ENCODE peak calls at places on chromosomes 1 and 21, in four cellular contexts. Q is CD8-positive, alpha-beta memory T cell; H is H1; W is BE2C. P is an unnamed sample.

GRCh38 chr1:172658871-172659453 is at the start of gene FASLG:
- DNase-seq in Q (peak; percentile 67), H (no peak), W (no peak), P (no peak)

GRCh38 chr1:78303620-78304019 is 187.2 kb upstream of the PTGFR start:
- DNase-seq in Q (no peak), H (no peak), W (no peak), P (no peak)

GRCh38 chr1:68051475-68051874 is 1.0 kb upstream of the DIRAS3 start:
- DNase-seq in Q (no peak), H (peak; percentile 64), W (peak; percentile 44), P (peak; percentile 18)

GRCh38 chr1:15125101-15125745 is 28.3 kb upstream of the TMEM51 start:
- DNase-seq in Q (no peak), H (no peak), W (no peak), P (no peak)

GRCh38 chr1:227900571-227901051 is 47.1 kb downstream of the WNT9A start:
- DNase-seq in Q (peak; percentile 40), H (peak; percentile 41), W (peak; percentile 10), P (no peak)

GRCh38 chr1:69421286-69421685 is 146.4 kb upstream of the LRRC7 start:
- DNase-seq in Q (no peak), H (no peak), W (no peak), P (no peak)

GRCh38 chr1:164423136-164423535 is 135.8 kb upstream of the PBX1 start:
- DNase-seq in Q (no peak), H (no peak), W (no peak), P (no peak)

GRCh38 chr1:107525961-107526360 is 385.1 kb downstream of the NTNG1 start:
- DNase-seq in Q (no peak), H (no peak), W (no peak), P (no peak)

GRCh38 chr1:67711850-67712202 is 26.8 kb downstream of the GADD45A start:
- DNase-seq in Q (no peak), H (no peak), W (no peak), P (peak; percentile 50)

GRCh38 chr1:153592706-153593105 is 20.2 kb downstream of the S100A16 start:
- DNase-seq in Q (no peak), H (no peak), W (no peak), P (no peak)

GRCh38 chr1:95086949-95087533 is 14.3 kb upstream of the ALG14 start:
- DNase-seq in Q (no peak), H (no peak), W (no peak), P (no peak)

GRCh38 chr1:68141079-68141800 is 90.8 kb upstream of the DIRAS3 start:
- DNase-seq in Q (no peak), H (peak; percentile 52), W (no peak), P (no peak)

GRCh38 chr1:44267438-44267837 is 54.2 kb downstream of the DMAP1 start:
- DNase-seq in Q (no peak), H (no peak), W (no peak), P (no peak)

GRCh38 chr1:101043776-101044175 is 18.2 kb upstream of the DPH5 start:
- DNase-seq in Q (no peak), H (no peak), W (no peak), P (no peak)

GRCh38 chr1:1122981-1123480 is 7.1 kb upstream of the C1orf159 start:
- DNase-seq in Q (peak; percentile 24), H (peak; percentile 47), W (peak; percentile 39), P (no peak)

GRCh38 chr1:248857201-248857600 is 1.7 kb downstream of the ZNF692 start:
- DNase-seq in Q (no peak), H (no peak), W (no peak), P (no peak)

GRCh38 chr1:154866257-154866994 is 3.7 kb downstream of the KCNN3 start:
- DNase-seq in Q (no peak), H (no peak), W (no peak), P (no peak)

GRCh38 chr1:54996869-54997710 is 1.6 kb upstream of the BSND start:
- DNase-seq in Q (no peak), H (peak; percentile 71), W (no peak), P (no peak)

GRCh38 chr1:17551755-17552234 is 12.3 kb downstream of the ARHGEF10L start:
- DNase-seq in Q (no peak), H (no peak), W (peak; percentile 72), P (no peak)

GRCh38 chr1:38005195-38006007 is at the start of gene FHL3:
- DNase-seq in Q (peak; percentile 57), H (peak; percentile 80), W (peak; percentile 62), P (peak; percentile 71)

GRCh38 chr21:46603228-46603627 is 1.7 kb downstream of the S100B start:
- DNase-seq in Q (no peak), H (no peak), W (no peak), P (no peak)

GRCh38 chr1:66860529-66860928 is 59.5 kb upstream of the INSL5 start:
- DNase-seq in Q (no peak), H (no peak), W (no peak), P (no peak)

GRCh38 chr1:218474089-218474488 is 129.0 kb downstream of the TGFB2 start:
- DNase-seq in Q (no peak), H (no peak), W (no peak), P (no peak)

GRCh38 chr1:1777950-1778826 is at the start of gene NADK:
- DNase-seq in Q (peak; percentile 83), H (peak; percentile 79), W (peak; percentile 84), P (peak; percentile 68)

GRCh38 chr21:28480091-28480869 is 512.4 kb downstream of the LTN1 start:
- DNase-seq in Q (no peak), H (no peak), W (no peak), P (no peak)

GRCh38 chr21:26717146-26717739 is 128.0 kb downstream of the ADAMTS1 start:
- DNase-seq in Q (no peak), H (no peak), W (no peak), P (no peak)

GRCh38 chr1:92502247-92502646 is 15.5 kb upstream of the GFI1 start:
- DNase-seq in Q (no peak), H (no peak), W (no peak), P (no peak)

GRCh38 chr1:41387667-41388091 is 26.4 kb downstream of the FOXO6 start:
- DNase-seq in Q (no peak), H (peak; percentile 77), W (peak; percentile 66), P (peak; percentile 96)

GRCh38 chr1:31732343-31732742 is 28.5 kb upstream of the COL16A1 start:
- DNase-seq in Q (no peak), H (no peak), W (no peak), P (no peak)

GRCh38 chr1:57422271-57423134 is 1.4 kb downstream of the DAB1 start:
- DNase-seq in Q (no peak), H (peak; percentile 70), W (no peak), P (no peak)

GRCh38 chr1:39128959-39129358 is 75.5 kb upstream of the MACF1 start:
- DNase-seq in Q (no peak), H (no peak), W (no peak), P (peak; percentile 96)

GRCh38 chr1:31374511-31375196 is 1.8 kb upstream of the FABP3 start:
- DNase-seq in Q (no peak), H (no peak), W (no peak), P (peak; percentile 64)

GRCh38 chr1:225746361-225747179 is 31.1 kb upstream of the SRP9 start:
- DNase-seq in Q (no peak), H (peak; percentile 77), W (peak; percentile 43), P (peak; percentile 15)

GRCh38 chr1:99738858-99739465 is 27.5 kb downstream of the FRRS1 start:
- DNase-seq in Q (no peak), H (no peak), W (no peak), P (no peak)

DNA sequence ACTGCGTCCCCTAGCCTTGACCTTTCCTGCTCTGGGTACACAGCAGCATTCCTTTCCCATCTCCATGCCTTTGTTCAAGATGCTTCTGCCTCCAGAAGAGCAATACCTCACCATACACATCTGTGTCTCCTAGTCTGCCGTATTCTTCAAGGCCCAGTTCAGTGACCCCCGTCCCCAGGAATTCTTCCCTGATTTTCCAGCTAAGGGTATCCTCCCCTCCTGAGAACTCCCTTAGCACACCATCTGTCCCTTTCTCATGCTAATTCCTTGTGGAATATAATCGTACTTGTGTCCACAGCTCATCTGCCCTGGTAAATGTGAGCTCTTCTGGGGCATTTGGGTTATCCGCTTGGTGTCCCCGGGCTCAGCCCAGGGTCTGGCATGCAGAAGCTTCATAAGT is 40.9 kb downstream of the BEND5 start:
- DNase-seq in Q (no peak), H (no peak), W (no peak), P (no peak)
- H3K4me1 ChIP-seq in Q (no peaks in the 10 kb centered on the region), H (no peaks in the 10 kb centered on the region), W (no peaks in the 10 kb centered on the region), P (no peaks in the 10 kb centered on the region)

DNA sequence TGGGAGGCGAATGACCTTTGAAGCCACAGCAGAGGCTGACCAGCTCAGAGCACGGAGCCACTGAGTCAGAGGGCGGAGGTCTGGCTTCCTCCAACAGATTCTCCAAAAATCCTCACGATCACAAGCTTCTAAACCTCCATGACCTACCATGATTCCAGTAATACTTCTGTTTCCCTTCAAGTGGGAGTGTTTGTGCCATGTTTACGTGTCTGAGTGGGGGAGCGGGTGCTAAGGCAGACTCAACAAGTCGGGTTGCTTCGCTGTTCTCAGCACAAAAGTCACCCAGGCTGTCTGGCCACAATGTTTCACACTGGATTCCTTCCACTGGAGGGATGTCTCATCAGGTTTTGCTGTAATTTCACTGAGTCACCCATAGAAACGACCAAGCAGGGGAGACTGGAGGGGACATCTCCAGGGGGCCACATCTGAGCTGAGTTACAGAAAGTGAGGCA is 86.2 kb downstream of the SLC66A1 start:
- DNase-seq in Q (no peak), H (no peak), W (no peak), P (no peak)
- H3K4me3 ChIP-seq in Q (no peak overlapping the region), H (no peak overlapping the region), W (no peak overlapping the region), P (no peak overlapping the region)

GRCh38 chr21:16304700-16305099 is 574.9 kb downstream of the USP25 start:
- DNase-seq in Q (no peak), H (no peak), W (no peak), P (no peak)
- H3K4me1 ChIP-seq in Q (no peaks in the 10 kb centered on the region), H (no peaks in the 10 kb centered on the region), W (no peaks in the 10 kb centered on the region), P (peaks cover 8% of the 10 kb centered on the region)

GRCh38 chr1:229896306-229896705 is 170.7 kb upstream of the GALNT2 start:
- DNase-seq in Q (no peak), H (no peak), W (no peak), P (no peak)

GRCh38 chr1:229893762-229894444 is 173.1 kb upstream of the GALNT2 start:
- DNase-seq in Q (no peak), H (no peak), W (peak; percentile 81), P (no peak)

GRCh38 chr1:229895605-229896004 is 171.4 kb upstream of the GALNT2 start:
- DNase-seq in Q (no peak), H (no peak), W (no peak), P (no peak)

GRCh38 chr1:229892515-229893117 is 174.4 kb upstream of the GALNT2 start:
- DNase-seq in Q (no peak), H (no peak), W (no peak), P (no peak)

GRCh38 chr1:229894535-229894934 is 172.5 kb upstream of the GALNT2 start:
- DNase-seq in Q (no peak), H (no peak), W (no peak), P (no peak)
- H3K4me3 ChIP-seq in Q (no peak overlapping the region), H (no peak overlapping the region), W (peak overlapping the region; percentile 17), P (no peak overlapping the region)

GRCh38 chr1:158353333-158354038 is at the start of gene CD1E:
- DNase-seq in Q (no peak), H (no peak), W (no peak), P (no peak)
- H3K4me1 ChIP-seq in Q (no peaks in the 10 kb centered on the region), H (no peaks in the 10 kb centered on the region), W (no peaks in the 10 kb centered on the region), P (no peaks in the 10 kb centered on the region)

GRCh38 chr21:41867313-41867712 is 11.8 kb downstream of the PRDM15 start:
- DNase-seq in Q (no peak), H (no peak), W (no peak), P (no peak)
- H3K4me3 ChIP-seq in Q (no peak overlapping the region), H (no peak overlapping the region), W (no peak overlapping the region), P (no peak overlapping the region)